ENCODE peak calls at places on chromosomes 6 and 20, in five cellular contexts. Y is K562, G is NB4, S is HepG2, O is A549. D is an unnamed sample.

GRCh38 chr6:151948007-151948745 is 140.7 kb downstream of the ESR1 start:
- DNase-seq in S (no peak), O (no peak), G (peak), Y (no peak), D (no peak)

GRCh38 chr6:136695410-136695809 is 96.9 kb downstream of the MAP3K5 start:
- DNase-seq in S (no peak), G (no peak), O (no peak), Y (no peak), D (no peak)

GRCh38 chr6:68718379-68719073 is 83.4 kb downstream of the ADGRB3 start:
- DNase-seq in G (no peak), Y (peak), O (peak), S (no peak), D (no peak)

GRCh38 chr6:35765739-35766138 is 10.7 kb upstream of the CLPSL2 start:
- DNase-seq in O (no peak), G (no peak), Y (no peak), S (no peak), D (no peak)

GRCh38 chr6:134410531-134410930 is 92.6 kb upstream of the SGK1 start:
- DNase-seq in G (no peak), S (no peak), Y (no peak), O (no peak), D (no peak)

GRCh38 chr20:58523916-58524315 is 8.7 kb upstream of the APCDD1L start:
- DNase-seq in Y (no peak), O (no peak), G (no peak), S (no peak), D (peak)

GRCh38 chr6:25026723-25027122 is 91.0 kb upstream of the RIPOR2 start:
- DNase-seq in G (no peak), S (no peak), Y (no peak), O (no peak), D (no peak)

GRCh38 chr6:40627316-40627715 is 40.2 kb upstream of the LRFN2 start:
- DNase-seq in O (no peak), G (no peak), S (no peak), Y (no peak), D (no peak)

GRCh38 chr6:107704377-107705013 is 119.6 kb downstream of the SCML4 start:
- DNase-seq in G (peak), S (peak), Y (peak), O (peak), D (peak)

GRCh38 chr20:44832724-44833123 is 22.4 kb upstream of the RIMS4 start:
- DNase-seq in G (peak), O (peak), Y (no peak), S (no peak), D (no peak)

GRCh38 chr20:52783769-52784168 is 188.4 kb upstream of the TSHZ2 start:
- DNase-seq in O (peak), G (peak), S (peak), Y (peak), D (no peak)

GRCh38 chr6:56359201-56359899 is 112.0 kb upstream of the COL21A1 start:
- DNase-seq in O (peak), G (peak), S (peak), Y (peak), D (peak)

GRCh38 chr20:58431134-58431533 is 42.1 kb downstream of the VAPB start:
- DNase-seq in S (no peak), Y (no peak), O (no peak), G (no peak), D (no peak)

GRCh38 chr20:43665466-43666176 is 1.3 kb upstream of the MYBL2 start:
- DNase-seq in S (no peak), O (no peak), G (no peak), Y (no peak), D (no peak)

GRCh38 chr6:139587469-139587868 is 213.0 kb upstream of the CITED2 start:
- DNase-seq in O (peak), Y (no peak), S (peak), G (no peak), D (peak)

GRCh38 chr6:155274106-155274505 is 10.3 kb downstream of the CLDN20 start:
- DNase-seq in O (no peak), G (no peak), Y (no peak), S (no peak), D (no peak)

GRCh38 chr20:21571841-21572690 is 58.2 kb upstream of the NKX2-2 start:
- DNase-seq in Y (peak), S (peak), O (no peak), G (peak), D (peak)

GRCh38 chr6:19736066-19736465 is 101.1 kb upstream of the ID4 start:
- DNase-seq in G (no peak), Y (no peak), O (no peak), S (no peak), D (no peak)

GRCh38 chr6:158686791-158687381 is 37.0 kb downstream of the SYTL3 start:
- DNase-seq in O (no peak), S (no peak), G (peak), Y (no peak), D (no peak)

GRCh38 chr6:14517536-14518105 is 400.0 kb downstream of the CD83 start:
- DNase-seq in S (no peak), G (no peak), O (no peak), Y (no peak), D (no peak)

GRCh38 chr6:138487122-138487604 is 12.1 kb downstream of the NHSL1 start:
- DNase-seq in O (no peak), S (no peak), G (no peak), Y (no peak), D (no peak)

GRCh38 chr20:48783533-48784272 is 44.1 kb downstream of the PREX1 start:
- DNase-seq in O (no peak), G (no peak), Y (no peak), S (no peak), D (no peak)

GRCh38 chr20:38076548-38076947 is 43.0 kb downstream of the RPRD1B start:
- DNase-seq in O (no peak), S (no peak), Y (no peak), G (no peak), D (no peak)

GRCh38 chr6:23180504-23181293 is 611.3 kb downstream of the HDGFL1 start:
- DNase-seq in Y (no peak), G (no peak), O (no peak), S (no peak), D (no peak)
- TF ChIP-seq MYC in Y (no peak), G (no peak), O (no peak), S (no peak), D (no peak)

DNA sequence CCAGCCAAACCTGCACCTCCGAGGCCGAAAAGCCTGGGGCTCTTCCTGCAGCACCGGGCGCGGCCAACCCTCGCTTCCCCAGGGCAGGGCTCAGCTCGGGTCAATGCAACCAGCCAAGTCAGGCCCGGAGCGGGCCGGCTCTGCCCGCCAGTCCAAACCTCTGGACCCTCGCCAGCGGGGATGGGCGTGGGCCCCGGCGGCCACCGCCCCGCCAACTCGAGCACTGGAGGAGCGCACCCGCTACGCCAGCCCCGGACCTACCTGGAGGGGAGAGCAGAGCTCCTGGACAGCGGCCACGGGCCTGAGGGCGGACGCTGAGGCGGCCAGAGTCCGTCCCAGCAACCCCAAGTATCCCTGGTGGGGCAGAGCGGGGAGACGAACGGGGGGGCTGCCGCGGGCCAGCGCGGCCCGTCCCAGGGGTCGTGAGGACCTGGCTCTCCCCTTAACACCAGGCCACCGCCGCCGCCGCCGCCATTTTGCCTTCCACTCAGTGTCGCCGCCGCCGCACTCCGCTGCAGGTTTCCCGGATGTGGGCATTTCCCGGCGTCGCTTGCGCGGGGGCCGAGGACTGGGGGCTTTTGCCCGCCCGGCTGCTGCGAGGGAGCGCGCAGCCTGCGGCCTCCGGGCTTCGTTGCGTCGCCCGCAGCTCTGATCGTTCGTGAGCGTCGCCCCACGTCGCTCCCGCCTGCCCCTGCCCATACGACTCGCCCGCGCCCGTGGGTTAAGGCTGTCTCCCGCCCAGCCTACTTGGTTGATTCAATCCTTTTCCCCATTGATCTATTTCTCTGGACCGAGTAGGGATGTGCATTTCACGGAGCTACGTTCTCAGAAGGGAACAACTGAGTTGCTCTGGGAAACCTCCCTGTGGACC is at the start of gene LATS1:
- DNase-seq in Y (peak), G (peak), O (peak), S (peak), D (peak)
- TF ChIP-seq MAX in Y (peak), G (peak), O (peak), S (peak), D (no peak)

DNA sequence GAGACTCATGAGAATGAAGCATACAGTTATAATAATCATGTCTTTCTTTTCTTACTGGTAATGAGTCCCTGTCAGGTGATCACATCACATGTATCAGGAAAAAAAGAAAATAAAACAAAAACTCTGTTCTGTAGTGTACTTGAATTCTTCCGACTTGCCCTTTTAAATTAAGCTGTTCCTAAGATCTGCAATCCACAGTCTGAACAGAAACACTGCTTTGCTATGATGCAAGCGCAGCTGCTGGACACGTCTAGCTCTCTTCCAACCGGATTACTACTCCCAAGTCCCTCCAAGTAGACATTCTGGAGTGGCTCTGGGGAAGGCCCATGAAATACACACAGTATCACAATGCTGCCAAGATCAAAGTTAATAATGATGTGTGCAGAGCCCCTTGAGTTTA is 83.7 kb downstream of the FYN start:
- DNase-seq in G (no peak), Y (no peak), S (no peak), O (no peak), D (no peak)
- TF ChIP-seq MYC in G (no peak), Y (no peak), S (no peak), O (no peak), D (no peak)

GRCh38 chr6:119423996-119424395 is 74.4 kb upstream of the MAN1A1 start:
- DNase-seq in S (no peak), O (no peak), G (no peak), Y (no peak), D (no peak)

GRCh38 chr6:119430820-119431219 is 81.3 kb upstream of the MAN1A1 start:
- DNase-seq in Y (no peak), G (no peak), S (no peak), O (no peak), D (no peak)

GRCh38 chr6:119431799-119432198 is 82.2 kb upstream of the MAN1A1 start:
- DNase-seq in G (no peak), Y (no peak), O (no peak), S (no peak), D (no peak)

GRCh38 chr6:119428647-119429046 is 79.1 kb upstream of the MAN1A1 start:
- DNase-seq in G (no peak), S (no peak), Y (peak), O (no peak), D (no peak)

DNA sequence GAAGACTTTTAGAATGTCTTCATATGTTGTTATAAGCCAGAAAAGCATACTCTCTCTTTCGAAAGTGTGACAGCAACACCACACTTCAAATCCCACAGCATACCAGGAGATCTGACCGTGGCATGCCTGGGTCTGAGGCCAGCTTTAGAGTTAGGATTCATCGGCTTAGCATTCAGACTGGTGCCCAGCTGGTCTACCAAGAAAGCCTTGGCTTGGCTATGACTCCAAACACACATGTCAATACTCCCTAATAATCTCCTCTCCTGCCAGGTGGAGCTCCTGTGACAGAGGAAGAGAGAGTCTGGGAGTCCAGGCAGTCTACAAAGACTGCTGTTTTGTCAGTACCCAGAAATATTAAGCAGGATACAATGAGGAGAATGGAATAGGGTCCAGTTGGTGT is 77.1 kb upstream of the MAN1A1 start:
- DNase-seq in O (no peak), G (no peak), S (no peak), Y (no peak), D (no peak)
- TF ChIP-seq MAX in O (no peak), G (no peak), S (no peak), Y (no peak), D (no peak)

GRCh38 chr6:73579851-73580246 is 59.0 kb upstream of the EEF1A1 start:
- DNase-seq in O (peak), Y (peak), S (peak), G (peak), D (no peak)
- TF ChIP-seq MYC in O (peak), Y (peak), S (no peak), G (peak), D (peak)

GRCh38 chr6:11621119-11621518 is 83.6 kb downstream of the TMEM170B start:
- DNase-seq in S (no peak), G (no peak), Y (no peak), O (no peak), D (no peak)

GRCh38 chr6:11616200-11616611 is 78.7 kb downstream of the TMEM170B start:
- DNase-seq in Y (no peak), G (no peak), O (no peak), S (no peak), D (no peak)

GRCh38 chr6:11615214-11615602 is 77.7 kb downstream of the TMEM170B start:
- DNase-seq in O (no peak), Y (no peak), G (no peak), S (no peak), D (peak)

GRCh38 chr6:11622156-11622555 is 84.6 kb downstream of the TMEM170B start:
- DNase-seq in O (no peak), Y (no peak), G (no peak), S (no peak), D (no peak)

DNA sequence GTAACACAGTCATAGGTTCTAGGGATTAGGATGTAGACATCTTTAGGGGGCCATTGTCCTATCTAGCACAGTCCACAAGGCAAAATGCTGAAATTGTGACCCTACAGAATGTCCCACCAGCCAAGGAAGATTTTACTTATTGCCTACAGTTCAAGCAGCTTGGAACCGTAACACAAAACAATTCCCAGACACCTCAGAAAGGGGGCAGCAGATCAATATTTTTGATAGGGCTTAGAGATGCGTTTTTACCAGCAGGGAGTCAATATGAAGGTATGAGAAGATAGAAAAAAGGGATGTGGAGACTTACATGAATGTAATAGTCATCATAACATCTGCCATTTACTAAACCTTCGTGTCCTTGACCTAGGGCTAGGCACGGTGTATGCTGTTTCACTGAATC is 81.0 kb downstream of the TMEM170B start:
- DNase-seq in O (peak), S (no peak), Y (peak), G (peak), D (peak)
- TF ChIP-seq MAX in O (no peak), S (no peak), Y (no peak), G (no peak), D (no peak)

DNA sequence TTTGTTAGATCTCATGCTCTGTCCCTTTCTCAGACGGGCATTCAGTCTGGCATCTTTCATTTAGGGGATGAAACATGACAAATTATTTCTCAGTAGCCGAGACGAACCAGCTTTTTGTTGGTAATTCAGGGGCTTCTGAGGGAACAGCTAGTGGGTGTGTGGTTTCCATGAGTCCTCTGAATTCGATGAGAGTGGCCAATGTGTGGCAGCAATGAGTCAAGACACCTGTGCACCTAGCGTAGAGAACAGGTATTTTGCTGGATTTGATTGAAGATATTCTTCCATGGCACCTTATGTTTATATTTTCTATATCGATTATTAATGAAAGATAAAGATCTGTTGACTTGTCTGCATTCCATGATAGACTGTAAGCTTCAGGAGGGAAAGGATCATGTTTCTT is 696.9 kb downstream of the DHX35 start:
- DNase-seq in G (no peak), S (no peak), Y (no peak), O (no peak), D (no peak)
- TF ChIP-seq MYC in G (no peak), S (no peak), Y (no peak), O (no peak), D (no peak)